ENCODE peak calls at places on chromosomes 2 and 18, in seven cellular contexts. One of them, this sample, is unnamed.

GRCh38 chr2:25639131-25639530 is 34.2 kb downstream of the DTNB start:
- DNase-seq in fibroblast of mammary gland: no peak
- DNase-seq in tibial artery: no peak
- DNase-seq in OCI-LY7: no peak
- DNase-seq in fibroblast of the aortic adventitia: no peak
- DNase-seq in cardiac fibroblast: no peak
- DNase-seq in foreskin fibroblast: peak
- DNase-seq in this sample: no peak

GRCh38 chr2:188410504-188411235 is 119.0 kb downstream of the GULP1 start:
- DNase-seq in fibroblast of mammary gland: peak
- DNase-seq in tibial artery: no peak
- DNase-seq in OCI-LY7: no peak
- DNase-seq in fibroblast of the aortic adventitia: no peak
- DNase-seq in cardiac fibroblast: peak
- DNase-seq in foreskin fibroblast: peak
- DNase-seq in this sample: no peak

GRCh38 chr18:48441405-48441881 is 32.3 kb upstream of the ZBTB7C start:
- DNase-seq in fibroblast of mammary gland: peak
- DNase-seq in tibial artery: peak
- DNase-seq in OCI-LY7: no peak
- DNase-seq in fibroblast of the aortic adventitia: peak
- DNase-seq in cardiac fibroblast: peak
- DNase-seq in foreskin fibroblast: peak
- DNase-seq in this sample: no peak

GRCh38 chr2:62198237-62198633 is 2.3 kb downstream of the B3GNT2 start:
- DNase-seq in fibroblast of mammary gland: no peak
- DNase-seq in tibial artery: no peak
- DNase-seq in OCI-LY7: peak
- DNase-seq in fibroblast of the aortic adventitia: no peak
- DNase-seq in cardiac fibroblast: no peak
- DNase-seq in foreskin fibroblast: no peak
- DNase-seq in this sample: no peak

GRCh38 chr2:241410739-241411176 is 54.7 kb downstream of the FARP2 start:
- DNase-seq in fibroblast of mammary gland: peak
- DNase-seq in tibial artery: no peak
- DNase-seq in OCI-LY7: no peak
- DNase-seq in fibroblast of the aortic adventitia: no peak
- DNase-seq in cardiac fibroblast: peak
- DNase-seq in foreskin fibroblast: peak
- DNase-seq in this sample: no peak

GRCh38 chr2:169324581-169325260 is 37.6 kb downstream of the LRP2 start:
- DNase-seq in fibroblast of mammary gland: no peak
- DNase-seq in tibial artery: no peak
- DNase-seq in OCI-LY7: no peak
- DNase-seq in fibroblast of the aortic adventitia: no peak
- DNase-seq in cardiac fibroblast: peak
- DNase-seq in foreskin fibroblast: no peak
- DNase-seq in this sample: no peak

GRCh38 chr2:24970483-24971299 is 1.1 kb downstream of the DNAJC27 start:
- DNase-seq in fibroblast of mammary gland: peak
- DNase-seq in tibial artery: no peak
- DNase-seq in OCI-LY7: no peak
- DNase-seq in fibroblast of the aortic adventitia: peak
- DNase-seq in cardiac fibroblast: peak
- DNase-seq in foreskin fibroblast: peak
- DNase-seq in this sample: no peak

GRCh38 chr2:42842418-42842817 is 50.0 kb upstream of the HAAO start:
- DNase-seq in fibroblast of mammary gland: no peak
- DNase-seq in tibial artery: peak
- DNase-seq in OCI-LY7: no peak
- DNase-seq in fibroblast of the aortic adventitia: no peak
- DNase-seq in cardiac fibroblast: no peak
- DNase-seq in foreskin fibroblast: peak
- DNase-seq in this sample: no peak

GRCh38 chr18:5972298-5972697 is 77.0 kb upstream of the TMEM200C start:
- DNase-seq in fibroblast of mammary gland: no peak
- DNase-seq in tibial artery: no peak
- DNase-seq in OCI-LY7: no peak
- DNase-seq in fibroblast of the aortic adventitia: no peak
- DNase-seq in cardiac fibroblast: no peak
- DNase-seq in foreskin fibroblast: no peak
- DNase-seq in this sample: no peak

GRCh38 chr2:226726546-226726945 is 73.1 kb downstream of the IRS1 start:
- DNase-seq in fibroblast of mammary gland: peak
- DNase-seq in tibial artery: no peak
- DNase-seq in OCI-LY7: no peak
- DNase-seq in fibroblast of the aortic adventitia: peak
- DNase-seq in cardiac fibroblast: no peak
- DNase-seq in foreskin fibroblast: peak
- DNase-seq in this sample: no peak

GRCh38 chr18:58224425-58224750 is 180.4 kb downstream of the NEDD4L start:
- DNase-seq in fibroblast of mammary gland: no peak
- DNase-seq in tibial artery: no peak
- DNase-seq in OCI-LY7: no peak
- DNase-seq in fibroblast of the aortic adventitia: no peak
- DNase-seq in cardiac fibroblast: no peak
- DNase-seq in foreskin fibroblast: no peak
- DNase-seq in this sample: no peak

GRCh38 chr2:211901226-211901625 is 637.4 kb downstream of the ERBB4 start:
- DNase-seq in fibroblast of mammary gland: no peak
- DNase-seq in tibial artery: no peak
- DNase-seq in OCI-LY7: no peak
- DNase-seq in fibroblast of the aortic adventitia: no peak
- DNase-seq in cardiac fibroblast: no peak
- DNase-seq in foreskin fibroblast: no peak
- DNase-seq in this sample: no peak

GRCh38 chr2:94986392-94986963 is 39.0 kb upstream of the MAL start:
- DNase-seq in fibroblast of mammary gland: peak
- DNase-seq in tibial artery: no peak
- DNase-seq in OCI-LY7: peak
- DNase-seq in fibroblast of the aortic adventitia: peak
- DNase-seq in cardiac fibroblast: peak
- DNase-seq in foreskin fibroblast: peak
- DNase-seq in this sample: no peak

GRCh38 chr18:58202406-58202730 is 158.3 kb downstream of the NEDD4L start:
- DNase-seq in fibroblast of mammary gland: no peak
- DNase-seq in tibial artery: no peak
- DNase-seq in OCI-LY7: no peak
- DNase-seq in fibroblast of the aortic adventitia: no peak
- DNase-seq in cardiac fibroblast: no peak
- DNase-seq in foreskin fibroblast: no peak
- DNase-seq in this sample: no peak

GRCh38 chr2:188404341-188405004 is 112.8 kb downstream of the GULP1 start:
- DNase-seq in fibroblast of mammary gland: peak
- DNase-seq in tibial artery: no peak
- DNase-seq in OCI-LY7: no peak
- DNase-seq in fibroblast of the aortic adventitia: no peak
- DNase-seq in cardiac fibroblast: no peak
- DNase-seq in foreskin fibroblast: no peak
- DNase-seq in this sample: no peak

GRCh38 chr2:29841386-29842004 is 79.9 kb downstream of the ALK start:
- DNase-seq in fibroblast of mammary gland: peak
- DNase-seq in tibial artery: no peak
- DNase-seq in OCI-LY7: peak
- DNase-seq in fibroblast of the aortic adventitia: peak
- DNase-seq in cardiac fibroblast: peak
- DNase-seq in foreskin fibroblast: peak
- DNase-seq in this sample: no peak

GRCh38 chr2:170393861-170394498 is 216.0 kb downstream of the MYO3B start:
- DNase-seq in fibroblast of mammary gland: no peak
- DNase-seq in tibial artery: no peak
- DNase-seq in OCI-LY7: no peak
- DNase-seq in fibroblast of the aortic adventitia: no peak
- DNase-seq in cardiac fibroblast: no peak
- DNase-seq in foreskin fibroblast: no peak
- DNase-seq in this sample: no peak

GRCh38 chr2:29528891-29529520 is 392.4 kb downstream of the ALK start:
- DNase-seq in fibroblast of mammary gland: peak
- DNase-seq in tibial artery: no peak
- DNase-seq in OCI-LY7: no peak
- DNase-seq in fibroblast of the aortic adventitia: peak
- DNase-seq in cardiac fibroblast: peak
- DNase-seq in foreskin fibroblast: peak
- DNase-seq in this sample: no peak

GRCh38 chr2:135997380-135997779 is 12.0 kb upstream of the DARS1 start:
- DNase-seq in fibroblast of mammary gland: no peak
- DNase-seq in tibial artery: no peak
- DNase-seq in OCI-LY7: peak
- DNase-seq in fibroblast of the aortic adventitia: no peak
- DNase-seq in cardiac fibroblast: no peak
- DNase-seq in foreskin fibroblast: no peak
- DNase-seq in this sample: peak

GRCh38 chr2:171792157-171792556 is 101.9 kb downstream of the SLC25A12 start:
- DNase-seq in fibroblast of mammary gland: no peak
- DNase-seq in tibial artery: no peak
- DNase-seq in OCI-LY7: no peak
- DNase-seq in fibroblast of the aortic adventitia: no peak
- DNase-seq in cardiac fibroblast: no peak
- DNase-seq in foreskin fibroblast: no peak
- DNase-seq in this sample: no peak

GRCh38 chr2:139684286-139684860 is 904.2 kb upstream of the NXPH2 start:
- DNase-seq in fibroblast of mammary gland: no peak
- DNase-seq in tibial artery: no peak
- DNase-seq in OCI-LY7: no peak
- DNase-seq in fibroblast of the aortic adventitia: no peak
- DNase-seq in cardiac fibroblast: no peak
- DNase-seq in foreskin fibroblast: no peak
- DNase-seq in this sample: no peak

GRCh38 chr2:164054651-164055050 is 318.8 kb upstream of the FIGN start:
- DNase-seq in fibroblast of mammary gland: no peak
- DNase-seq in tibial artery: no peak
- DNase-seq in OCI-LY7: no peak
- DNase-seq in fibroblast of the aortic adventitia: no peak
- DNase-seq in cardiac fibroblast: no peak
- DNase-seq in foreskin fibroblast: no peak
- DNase-seq in this sample: no peak

GRCh38 chr2:149465873-149466272 is 121.7 kb downstream of the MMADHC start:
- DNase-seq in fibroblast of mammary gland: no peak
- DNase-seq in tibial artery: no peak
- DNase-seq in OCI-LY7: no peak
- DNase-seq in fibroblast of the aortic adventitia: no peak
- DNase-seq in cardiac fibroblast: no peak
- DNase-seq in foreskin fibroblast: no peak
- DNase-seq in this sample: no peak

DNA sequence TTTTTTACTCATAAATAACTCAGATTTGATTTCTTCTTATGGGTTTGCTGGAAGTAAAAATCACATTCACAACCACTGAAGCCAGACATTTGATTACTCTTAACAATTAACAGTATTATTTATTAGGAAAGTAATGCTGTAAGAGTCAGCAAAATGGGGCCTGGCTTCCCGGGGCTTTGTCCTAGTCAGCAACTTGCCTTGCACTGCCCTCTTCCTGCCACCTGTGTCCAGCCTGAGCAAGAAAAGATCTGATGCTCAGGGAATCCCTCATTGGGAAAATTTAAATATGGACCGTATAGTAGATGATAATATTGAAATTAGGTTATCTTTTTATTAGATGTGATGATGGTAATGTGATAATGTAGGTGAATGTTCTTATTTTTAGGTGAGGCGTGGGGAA is 30.8 kb upstream of the ACYP2 start:
- DNase-seq in fibroblast of mammary gland: peak
- DNase-seq in tibial artery: no peak
- DNase-seq in OCI-LY7: no peak
- DNase-seq in fibroblast of the aortic adventitia: no peak
- DNase-seq in cardiac fibroblast: peak
- DNase-seq in foreskin fibroblast: peak
- DNase-seq in this sample: no peak
- TF ChIP-seq CTCF in fibroblast of mammary gland: peak
- TF ChIP-seq CTCF in tibial artery: peak
- TF ChIP-seq CTCF in OCI-LY7: no peak
- TF ChIP-seq CTCF in fibroblast of the aortic adventitia: peak
- TF ChIP-seq CTCF in cardiac fibroblast: peak
- TF ChIP-seq CTCF in foreskin fibroblast: peak
- TF ChIP-seq CTCF in this sample: no peak

GRCh38 chr2:215136669-215137328 is 1.6 kb downstream of the ABCA12 start:
- DNase-seq in fibroblast of mammary gland: peak
- DNase-seq in tibial artery: no peak
- DNase-seq in OCI-LY7: no peak
- DNase-seq in fibroblast of the aortic adventitia: peak
- DNase-seq in cardiac fibroblast: peak
- DNase-seq in foreskin fibroblast: peak
- DNase-seq in this sample: no peak
- TF ChIP-seq CTCF in fibroblast of mammary gland: no peak
- TF ChIP-seq CTCF in tibial artery: no peak
- TF ChIP-seq CTCF in OCI-LY7: no peak
- TF ChIP-seq CTCF in fibroblast of the aortic adventitia: no peak
- TF ChIP-seq CTCF in cardiac fibroblast: no peak
- TF ChIP-seq CTCF in foreskin fibroblast: no peak
- TF ChIP-seq CTCF in this sample: no peak

GRCh38 chr2:222693837-222694236 is 22.4 kb downstream of the MOGAT1 start:
- DNase-seq in fibroblast of mammary gland: peak
- DNase-seq in tibial artery: no peak
- DNase-seq in OCI-LY7: peak
- DNase-seq in fibroblast of the aortic adventitia: peak
- DNase-seq in cardiac fibroblast: peak
- DNase-seq in foreskin fibroblast: peak
- DNase-seq in this sample: no peak
- TF ChIP-seq CTCF in fibroblast of mammary gland: peak
- TF ChIP-seq CTCF in tibial artery: no peak
- TF ChIP-seq CTCF in OCI-LY7: peak
- TF ChIP-seq CTCF in fibroblast of the aortic adventitia: no peak
- TF ChIP-seq CTCF in cardiac fibroblast: peak
- TF ChIP-seq CTCF in foreskin fibroblast: no peak
- TF ChIP-seq CTCF in this sample: no peak

DNA sequence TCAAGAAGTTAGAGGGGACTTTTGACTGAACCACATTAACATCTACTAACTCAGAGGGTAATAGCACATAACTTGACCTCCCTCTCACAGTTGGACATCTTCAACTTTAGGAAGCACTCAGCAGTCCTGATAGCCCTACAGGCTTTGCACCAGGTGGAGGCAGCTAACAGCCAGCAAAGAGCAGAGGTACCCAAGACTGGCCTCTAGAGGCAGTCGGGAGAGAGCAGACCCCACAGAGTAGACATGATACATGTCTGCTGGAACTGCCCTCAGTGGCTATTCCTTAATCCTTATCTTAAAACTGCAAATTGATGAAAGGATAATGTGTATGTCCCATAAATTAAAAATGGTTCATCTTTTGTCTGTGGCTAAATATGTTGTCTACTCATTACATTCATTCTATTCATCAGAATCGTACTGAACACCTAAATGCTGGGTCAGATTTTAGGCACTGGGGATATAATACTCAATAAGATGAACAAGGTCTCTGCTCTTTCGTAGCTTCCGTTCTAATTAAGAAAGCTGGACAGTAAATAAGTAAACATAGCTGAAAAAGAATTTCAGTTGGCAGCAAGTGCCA is 49.8 kb downstream of the CAB39 start:
- DNase-seq in fibroblast of mammary gland: no peak
- DNase-seq in tibial artery: no peak
- DNase-seq in OCI-LY7: peak
- DNase-seq in fibroblast of the aortic adventitia: no peak
- DNase-seq in cardiac fibroblast: peak
- DNase-seq in foreskin fibroblast: peak
- DNase-seq in this sample: no peak
- TF ChIP-seq CTCF in fibroblast of mammary gland: peak
- TF ChIP-seq CTCF in tibial artery: no peak
- TF ChIP-seq CTCF in OCI-LY7: peak
- TF ChIP-seq CTCF in fibroblast of the aortic adventitia: peak
- TF ChIP-seq CTCF in cardiac fibroblast: peak
- TF ChIP-seq CTCF in foreskin fibroblast: peak
- TF ChIP-seq CTCF in this sample: peak

GRCh38 chr2:157691695-157692094 is 63.0 kb upstream of the ACVR1C start:
- DNase-seq in fibroblast of mammary gland: no peak
- DNase-seq in tibial artery: no peak
- DNase-seq in OCI-LY7: no peak
- DNase-seq in fibroblast of the aortic adventitia: no peak
- DNase-seq in cardiac fibroblast: no peak
- DNase-seq in foreskin fibroblast: no peak
- DNase-seq in this sample: no peak
- TF ChIP-seq CTCF in fibroblast of mammary gland: no peak
- TF ChIP-seq CTCF in tibial artery: no peak
- TF ChIP-seq CTCF in OCI-LY7: no peak
- TF ChIP-seq CTCF in fibroblast of the aortic adventitia: no peak
- TF ChIP-seq CTCF in cardiac fibroblast: no peak
- TF ChIP-seq CTCF in foreskin fibroblast: no peak
- TF ChIP-seq CTCF in this sample: no peak

This sample was measured in left lung.